ENCODE peak calls at places on chromosomes 3 and 15, in five cellular contexts. O is A549, F is thyroid gland, S is sigmoid colon, V is pancreas. N is an unnamed sample.

GRCh38 chr15:41695750-41696436 is 35.7 kb downstream of the MGA start:
- DNase-seq in O (peak; percentile 8), F (no peak), S (no peak), V (no peak), N (no peak)

GRCh38 chr3:52404391-52404790 is 40.5 kb downstream of the SEMA3G start:
- DNase-seq in O (no peak), F (no peak), S (no peak), V (no peak), N (no peak)

GRCh38 chr15:71044006-71044405 is 71.3 kb upstream of the THSD4 start:
- DNase-seq in O (no peak), F (no peak), S (no peak), V (no peak), N (no peak)

GRCh38 chr3:88150771-88151170 is 1.0 kb downstream of the C3orf38 start:
- DNase-seq in O (no peak), F (no peak), S (no peak), V (no peak), N (no peak)

GRCh38 chr15:100695048-100695447 is 92.7 kb downstream of the ASB7 start:
- DNase-seq in O (no peak), F (no peak), S (no peak), V (no peak), N (no peak)

GRCh38 chr3:194084284-194084683 is 51.7 kb upstream of the HES1 start:
- DNase-seq in O (no peak), F (no peak), S (no peak), V (no peak), N (no peak)

GRCh38 chr3:141442914-141443313 is 43.9 kb upstream of the RASA2 start:
- DNase-seq in O (no peak), F (no peak), S (no peak), V (no peak), N (no peak)

GRCh38 chr3:46884929-46885328 is 7.4 kb downstream of the PTH1R start:
- DNase-seq in O (no peak), F (no peak), S (no peak), V (no peak), N (no peak)

GRCh38 chr15:60370105-60370803 is 27.5 kb downstream of the ANXA2 start:
- DNase-seq in O (no peak), F (no peak), S (no peak), V (no peak), N (no peak)

GRCh38 chr3:40240921-40241320 is 68.6 kb upstream of the EIF1B start:
- DNase-seq in O (no peak), F (no peak), S (no peak), V (no peak), N (no peak)

GRCh38 chr3:48919215-48920138 is 835 bp downstream of the ARIH2 start:
- DNase-seq in O (peak; percentile 58), F (no peak), S (no peak), V (peak; percentile 37), N (no peak)

GRCh38 chr15:74821091-74821789 is 5.2 kb upstream of the CPLX3 start:
- DNase-seq in O (no peak), F (no peak), S (no peak), V (no peak), N (no peak)

DNA sequence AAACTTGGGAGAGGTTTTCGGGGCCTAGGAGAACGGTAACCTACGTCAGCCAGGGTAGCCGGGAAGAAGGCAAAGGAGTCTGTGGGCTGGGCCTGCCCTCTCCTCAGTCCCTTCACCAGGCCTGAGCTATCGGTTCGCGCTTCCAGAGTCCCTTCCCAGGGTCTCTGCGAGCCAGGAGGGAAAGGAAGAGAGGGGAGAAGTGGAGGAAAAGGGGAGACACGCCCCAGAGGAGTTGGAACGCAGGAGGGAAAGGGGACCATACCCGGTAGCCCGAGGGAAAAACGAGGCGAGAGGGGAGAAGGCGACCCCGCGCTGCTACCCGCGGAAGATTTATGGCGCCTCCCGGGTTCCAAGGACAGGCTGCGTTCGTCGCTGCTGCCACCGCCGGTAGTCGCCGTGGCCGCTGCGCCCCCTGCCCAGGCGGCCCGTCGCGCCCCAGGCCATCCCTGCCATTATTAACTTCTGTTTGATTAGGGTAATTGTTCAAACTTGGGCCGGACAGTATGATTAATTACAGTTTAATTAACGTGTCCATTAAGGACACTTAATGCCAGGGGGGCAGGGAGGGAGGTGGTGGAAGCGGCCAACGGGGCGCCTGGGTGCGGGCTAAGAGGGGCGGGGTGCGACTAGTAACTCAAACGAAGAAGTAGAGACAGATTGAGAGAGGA is 3.4 kb upstream of the SKOR1 start:
- DNase-seq in O (no peak), F (no peak), S (no peak), V (no peak), N (no peak)
- H3K4me1 ChIP-seq in O (peaks cover 22% of the 10 kb centered on the region), F (peaks cover 16% of the 10 kb centered on the region), S (peaks cover 47% of the 10 kb centered on the region), V (peaks cover 4% of the 10 kb centered on the region), N (peaks cover 39% of the 10 kb centered on the region)

DNA sequence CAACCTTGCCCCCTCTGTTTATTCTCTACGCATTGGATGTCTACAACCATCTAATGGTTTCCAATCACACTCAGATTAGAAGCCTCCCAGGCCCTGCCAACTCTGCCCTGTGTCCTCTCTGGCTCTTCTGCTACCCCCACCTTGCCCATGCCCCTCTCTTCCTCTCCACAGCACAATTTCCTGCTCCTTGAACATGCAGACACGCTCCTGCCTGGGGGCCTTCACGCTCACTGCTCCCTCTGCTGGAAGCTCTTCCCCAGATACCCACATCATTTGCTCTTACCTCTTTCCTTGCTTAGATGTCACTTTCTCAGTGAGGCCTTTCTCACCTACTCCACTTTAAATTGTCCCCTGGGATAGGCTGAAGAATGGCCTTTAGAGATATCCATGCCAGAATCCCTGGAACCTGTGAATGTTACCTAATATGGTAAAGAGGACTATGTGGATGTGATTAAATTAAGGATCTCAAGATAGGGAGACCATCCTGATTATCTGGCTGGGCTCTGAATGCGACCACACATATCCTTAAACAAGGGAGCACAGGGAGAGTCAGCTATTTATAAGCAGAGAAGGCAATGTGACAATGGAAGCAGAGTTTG is 9.9 kb downstream of the KY start:
- DNase-seq in O (peak; percentile 14), F (peak; percentile 47), S (no peak), V (no peak), N (no peak)
- TF ChIP-seq CTCF in O (peak; percentile 27), F (no peak), S (no peak), V (no peak), N (no peak)

GRCh38 chr3:195537995-195538394 is 5.1 kb downstream of the PPP1R2 start:
- DNase-seq in O (no peak), F (no peak), S (no peak), V (no peak), N (no peak)
- H3K4me3 ChIP-seq in O (no peak overlapping the region), F (no peak overlapping the region), S (no peak overlapping the region), V (no peak overlapping the region), N (no peak overlapping the region)

GRCh38 chr3:20046556-20046955 is 6.3 kb downstream of the KAT2B start:
- DNase-seq in O (no peak), F (no peak), S (no peak), V (no peak), N (no peak)

GRCh38 chr3:20042331-20042730 is 2.1 kb downstream of the KAT2B start:
- DNase-seq in O (no peak), F (no peak), S (no peak), V (no peak), N (no peak)

GRCh38 chr3:20041197-20041780 is 1.0 kb downstream of the KAT2B start:
- DNase-seq in O (peak; percentile 39), F (peak; percentile 94), S (peak; percentile 91), V (peak; percentile 88), N (peak; percentile 89)

GRCh38 chr3:20043398-20043797 is 3.2 kb downstream of the KAT2B start:
- DNase-seq in O (no peak), F (peak; percentile 95), S (peak; percentile 92), V (peak; percentile 75), N (peak; percentile 87)

DNA sequence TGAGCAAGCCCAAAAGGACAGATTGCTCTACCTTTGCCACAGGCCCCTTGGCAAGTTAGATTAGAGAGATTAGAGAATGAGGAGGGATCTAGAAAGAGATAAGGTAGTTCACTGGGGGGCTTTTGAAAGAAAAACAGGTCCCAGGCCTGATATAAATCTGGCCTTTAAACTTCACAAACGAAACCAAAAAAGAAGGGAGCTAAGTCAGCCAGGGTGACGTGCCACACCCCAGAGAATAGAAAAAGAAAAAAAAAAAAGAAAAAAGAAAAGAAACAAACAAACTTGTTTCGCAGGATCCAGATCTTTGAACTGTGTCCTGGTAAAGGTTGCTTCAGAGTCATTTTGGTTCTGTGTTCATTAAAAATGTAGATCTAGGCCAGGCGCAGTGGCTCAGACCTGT is 3.6 kb downstream of the KAT2B start:
- DNase-seq in O (no peak), F (no peak), S (no peak), V (no peak), N (no peak)
- H3K4me1 ChIP-seq in O (peaks cover 25% of the 10 kb centered on the region), F (peaks cover 46% of the 10 kb centered on the region), S (peaks cover 60% of the 10 kb centered on the region), V (no peaks in the 10 kb centered on the region), N (peaks cover 13% of the 10 kb centered on the region)

GRCh38 chr15:31571676-31572075 is 245.0 kb downstream of the KLF13 start:
- DNase-seq in O (no peak), F (no peak), S (no peak), V (no peak), N (no peak)
- TF ChIP-seq CTCF in O (peak; percentile 43), F (no peak), S (no peak), V (no peak), N (no peak)

N was measured in lung.